ENCODE peak calls at places on chromosomes 11 and 22, in six cellular contexts. S is suprapubic skin; Y is H9; V is CD4-positive, alpha-beta T cell; M is upper lobe of right lung; Q is CD8-positive, alpha-beta T cell. U is an unnamed sample.

GRCh38 chr11:109320595-109320994 is 101.4 kb upstream of the C11orf87 start:
- DNase-seq in S (no peak), Y (no peak), V (no peak), M (no peak), Q (no peak), U (no peak)

GRCh38 chr22:36405221-36405631 is 17.5 kb upstream of the MYH9 start:
- DNase-seq in S (no peak), Y (no peak), V (peak), M (no peak), Q (no peak), U (no peak)

GRCh38 chr11:57567210-57567511 is 311 bp downstream of the UBE2L6 start:
- DNase-seq in S (no peak), Y (no peak), V (no peak), M (no peak), Q (no peak), U (peak)

GRCh38 chr11:33713162-33713913 is 12.7 kb upstream of the C11orf91 start:
- DNase-seq in S (no peak), Y (no peak), V (no peak), M (no peak), Q (no peak), U (no peak)

GRCh38 chr11:134022748-134023147 is 46.1 kb upstream of the JAM3 start:
- DNase-seq in S (no peak), Y (no peak), V (no peak), M (no peak), Q (no peak), U (no peak)

GRCh38 chr11:60241786-60242185 is 1.2 kb downstream of the MS4A4E start:
- DNase-seq in S (no peak), Y (no peak), V (no peak), M (no peak), Q (no peak), U (no peak)

GRCh38 chr11:8709777-8710176 is 27.2 kb downstream of the RPL27A start:
- DNase-seq in S (no peak), Y (no peak), V (no peak), M (no peak), Q (no peak), U (no peak)

GRCh38 chr11:135006800-135007199 is 594.8 kb upstream of the B3GAT1 start:
- DNase-seq in S (no peak), Y (no peak), V (no peak), M (no peak), Q (no peak), U (no peak)

GRCh38 chr11:59028105-59028504 is 58.0 kb upstream of the GLYATL1B start:
- DNase-seq in S (no peak), Y (no peak), V (no peak), M (no peak), Q (no peak), U (no peak)

GRCh38 chr11:119432484-119433368 is 9.8 kb upstream of the THY1 start:
- DNase-seq in S (no peak), Y (no peak), V (no peak), M (no peak), Q (no peak), U (no peak)

GRCh38 chr11:96464695-96465307 is 75.0 kb downstream of the JRKL start:
- DNase-seq in S (no peak), Y (no peak), V (no peak), M (no peak), Q (no peak), U (no peak)

GRCh38 chr22:33853200-33854097 is 66.8 kb downstream of the LARGE1 start:
- DNase-seq in S (no peak), Y (peak), V (no peak), M (peak), Q (no peak), U (peak)

GRCh38 chr11:112783945-112784322 is 177.3 kb upstream of the NCAM1 start:
- DNase-seq in S (no peak), Y (no peak), V (no peak), M (no peak), Q (no peak), U (no peak)

GRCh38 chr11:125593113-125593761 is 585 bp downstream of the STT3A start:
- DNase-seq in S (no peak), Y (no peak), V (no peak), M (no peak), Q (no peak), U (no peak)

GRCh38 chr22:47599753-47600152 is 837.3 kb downstream of the TBC1D22A start:
- DNase-seq in S (peak), Y (no peak), V (no peak), M (peak), Q (no peak), U (no peak)
- TF ChIP-seq CTCF in S (no peak), Y (no peak), V (no peak), M (no peak), Q (no peak), U (no peak)

GRCh38 chr11:66720223-66720898 is 8.7 kb downstream of the SPTBN2 start:
- DNase-seq in S (no peak), Y (peak), V (no peak), M (peak), Q (no peak), U (no peak)
- H3K27ac ChIP-seq in S (peak), Y (no peak), V (no peak), M (no peak), Q (no peak), U (peak)

GRCh38 chr22:46111645-46112306 is 38.5 kb upstream of the PPARA start:
- DNase-seq in S (no peak), Y (peak), V (no peak), M (no peak), Q (no peak), U (no peak)
- TF ChIP-seq CTCF in S (no peak), Y (no peak), V (no peak), M (no peak), Q (no peak), U (no peak)

DNA sequence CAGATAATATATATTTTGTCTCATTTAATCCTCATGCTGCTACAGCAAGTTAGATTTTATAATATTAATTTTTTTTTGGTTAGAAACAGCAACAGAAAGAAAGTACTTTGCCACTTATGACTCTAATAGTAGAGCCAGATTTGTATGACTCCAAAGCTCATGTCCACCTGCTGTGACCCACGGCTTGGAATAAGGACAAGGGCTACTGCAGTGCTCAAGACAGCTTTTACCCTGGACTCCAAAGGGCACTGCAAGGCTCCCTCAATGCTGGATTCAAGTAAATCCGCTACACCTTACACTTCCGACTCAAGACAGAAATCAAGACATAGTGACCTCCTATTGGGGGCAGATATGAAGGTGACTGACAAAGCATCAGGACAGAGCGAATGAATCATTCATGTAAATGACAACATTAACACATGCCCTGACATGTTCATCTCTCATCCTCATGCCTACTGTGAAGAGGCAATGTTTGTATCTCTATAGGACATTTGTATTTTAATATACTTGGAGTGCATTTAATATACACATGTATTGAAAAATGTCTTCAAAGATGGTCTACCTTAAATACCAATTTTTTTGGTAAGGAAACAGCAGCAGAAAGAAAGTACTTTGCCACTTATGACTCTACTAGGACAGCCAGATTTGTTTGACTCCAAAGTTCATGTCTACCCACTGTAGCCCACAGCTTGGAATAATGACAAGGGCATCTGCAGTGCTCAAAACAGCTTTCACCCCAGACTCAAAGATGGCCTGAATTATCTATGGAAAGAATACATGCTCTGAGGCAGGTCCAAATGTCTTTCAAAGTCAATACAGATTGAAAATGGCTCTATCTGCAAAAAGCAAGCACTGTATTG is 375.6 kb upstream of the CCDC90B start:
- DNase-seq in S (no peak), Y (no peak), V (no peak), M (no peak), Q (no peak), U (no peak)
- H3K27ac ChIP-seq in S (no peak), Y (no peak), V (no peak), M (no peak), Q (no peak), U (no peak)

GRCh38 chr11:115566185-115566765 is 62.1 kb upstream of the CADM1 start:
- DNase-seq in S (no peak), Y (no peak), V (no peak), M (no peak), Q (no peak), U (no peak)
- TF ChIP-seq CTCF in S (no peak), Y (no peak), V (no peak), M (no peak), Q (no peak), U (no peak)

GRCh38 chr11:86524603-86525352 is 147.6 kb downstream of the ME3 start:
- DNase-seq in S (no peak), Y (no peak), V (no peak), M (no peak), Q (no peak), U (no peak)
- H3K27ac ChIP-seq in S (peak), Y (no peak), V (no peak), M (peak), Q (no peak), U (peak)

GRCh38 chr11:86210898-86211297 is 33.7 kb upstream of the EED start:
- DNase-seq in S (no peak), Y (no peak), V (no peak), M (no peak), Q (no peak), U (no peak)

GRCh38 chr11:86218125-86219081 is 26.1 kb upstream of the EED start:
- DNase-seq in S (no peak), Y (peak), V (peak), M (peak), Q (peak), U (peak)

GRCh38 chr11:86212212-86212611 is 32.3 kb upstream of the EED start:
- DNase-seq in S (no peak), Y (no peak), V (no peak), M (no peak), Q (no peak), U (no peak)

GRCh38 chr11:86211619-86212018 is 32.9 kb upstream of the EED start:
- DNase-seq in S (no peak), Y (no peak), V (no peak), M (no peak), Q (no peak), U (no peak)

DNA sequence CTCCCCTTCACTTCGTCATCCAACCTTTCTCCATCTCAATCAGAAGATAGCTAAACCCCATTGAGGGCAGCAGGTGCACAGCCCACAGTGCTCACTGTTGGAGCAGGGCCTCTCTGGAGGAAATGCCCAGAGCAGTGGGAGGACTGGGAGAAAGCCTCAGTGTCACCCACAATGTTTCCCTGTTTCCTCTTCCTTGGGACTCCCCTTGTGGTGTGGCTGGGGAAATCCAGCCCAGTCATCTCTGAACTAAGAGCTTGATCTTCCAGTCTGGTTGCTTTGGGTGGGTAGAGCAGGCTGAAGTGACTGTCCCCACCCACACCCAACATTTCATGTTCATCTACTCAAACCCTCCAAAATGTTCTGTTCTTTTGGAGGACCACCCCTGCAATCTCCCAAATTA is 29.8 kb upstream of the EED start:
- DNase-seq in S (no peak), Y (no peak), V (no peak), M (no peak), Q (no peak), U (no peak)
- TF ChIP-seq CTCF in S (no peak), Y (peak), V (no peak), M (no peak), Q (no peak), U (no peak)

U was measured in Peyer's patch.